ENCODE peak calls at places on chromosomes 11 and 22, in nine cellular contexts. W is GM12865; R is cardiac muscle cell; Y is GM23338; L is CD4-positive, alpha-beta T cell; S is osteocyte; D is cardiac fibroblast; O is endothelial cell; K is GM13977. T is an unnamed sample.

GRCh38 chr11:87092159-87092558 is 54.4 kb downstream of the TMEM135 start:
- DNase-seq in W (no peak), R (no peak), Y (no peak), L (no peak), S (no peak), D (peak), O (no peak), K (no peak), T (no peak)

GRCh38 chr22:40071720-40072119 is 77.0 kb downstream of the FAM83F start:
- DNase-seq in W (no peak), R (no peak), Y (no peak), L (no peak), S (no peak), D (no peak), O (no peak), K (no peak), T (no peak)

GRCh38 chr11:11524436-11525038 is 97.3 kb downstream of the GALNT18 start:
- DNase-seq in W (no peak), R (no peak), Y (no peak), L (no peak), S (no peak), D (no peak), O (no peak), K (no peak), T (no peak)

GRCh38 chr11:87254582-87254981 is 216.8 kb downstream of the TMEM135 start:
- DNase-seq in W (no peak), R (no peak), Y (no peak), L (no peak), S (no peak), D (no peak), O (no peak), K (no peak), T (no peak)

GRCh38 chr11:24496728-24497396 is at the start of gene LUZP2:
- DNase-seq in W (no peak), R (peak), Y (peak), L (no peak), S (peak), D (peak), O (peak), K (no peak), T (no peak)

GRCh38 chr11:10476927-10477689 is 22.0 kb downstream of the AMPD3 start:
- DNase-seq in W (no peak), R (no peak), Y (no peak), L (no peak), S (no peak), D (no peak), O (no peak), K (no peak), T (no peak)

GRCh38 chr22:37804502-37804885 is 3.2 kb upstream of the GCAT start:
- DNase-seq in W (no peak), R (no peak), Y (peak), L (no peak), S (no peak), D (no peak), O (peak), K (no peak), T (no peak)

GRCh38 chr11:96279421-96280290 is 63.3 kb downstream of the MAML2 start:
- DNase-seq in W (no peak), R (no peak), Y (no peak), L (no peak), S (no peak), D (peak), O (no peak), K (no peak), T (no peak)

GRCh38 chr22:43945632-43946390 is 9.4 kb upstream of the SAMM50 start:
- DNase-seq in W (peak), R (peak), Y (peak), L (peak), S (no peak), D (peak), O (peak), K (peak), T (peak)

GRCh38 chr11:129967996-129968395 is 34.6 kb downstream of the PRDM10 start:
- DNase-seq in W (no peak), R (no peak), Y (no peak), L (no peak), S (peak), D (no peak), O (no peak), K (no peak), T (no peak)

GRCh38 chr11:65382804-65383368 is 440 bp upstream of the SLC25A45 start:
- DNase-seq in W (no peak), R (peak), Y (no peak), L (no peak), S (peak), D (no peak), O (no peak), K (no peak), T (no peak)

GRCh38 chr11:108973402-108974119 is 308.7 kb downstream of the DDX10 start:
- DNase-seq in W (no peak), R (no peak), Y (no peak), L (no peak), S (no peak), D (peak), O (no peak), K (no peak), T (no peak)

GRCh38 chr11:119315139-119316016 is 1.6 kb downstream of the MCAM start:
- DNase-seq in W (peak), R (peak), Y (peak), L (peak), S (no peak), D (no peak), O (no peak), K (peak), T (no peak)

GRCh38 chr11:35088226-35088625 is 50.7 kb upstream of the CD44 start:
- DNase-seq in W (no peak), R (no peak), Y (no peak), L (no peak), S (no peak), D (peak), O (no peak), K (no peak), T (no peak)

GRCh38 chr11:61157743-61158142 is 3.5 kb downstream of the VPS37C start:
- DNase-seq in W (peak), R (no peak), Y (peak), L (no peak), S (no peak), D (no peak), O (no peak), K (no peak), T (no peak)

GRCh38 chr11:104033134-104033533 is 3.3 kb upstream of the DDI1 start:
- DNase-seq in W (no peak), R (no peak), Y (no peak), L (no peak), S (no peak), D (peak), O (no peak), K (no peak), T (no peak)

GRCh38 chr11:14248577-14248976 is 110.4 kb downstream of the RRAS2 start:
- DNase-seq in W (peak), R (peak), Y (peak), L (peak), S (no peak), D (no peak), O (peak), K (no peak), T (no peak)

GRCh38 chr11:78420796-78421209 is 3.2 kb upstream of the GAB2 start:
- DNase-seq in W (peak), R (peak), Y (no peak), L (no peak), S (no peak), D (peak), O (no peak), K (peak), T (peak)

GRCh38 chr11:3626250-3626960 is 15.4 kb downstream of the ART5 start:
- DNase-seq in W (no peak), R (no peak), Y (peak), L (no peak), S (no peak), D (no peak), O (no peak), K (no peak), T (no peak)

GRCh38 chr11:45899448-45900174 is 7.5 kb downstream of the FREY1 start:
- DNase-seq in W (peak), R (peak), Y (peak), L (no peak), S (peak), D (peak), O (peak), K (peak), T (peak)

GRCh38 chr11:33463059-33463458 is 205.9 kb downstream of the HIPK3 start:
- DNase-seq in W (no peak), R (no peak), Y (no peak), L (no peak), S (no peak), D (peak), O (no peak), K (no peak), T (no peak)

GRCh38 chr11:117835576-117835975 is 11.0 kb upstream of the FXYD2 start:
- DNase-seq in W (no peak), R (no peak), Y (no peak), L (no peak), S (peak), D (no peak), O (no peak), K (no peak), T (no peak)

GRCh38 chr22:34588893-34589545 is 476.9 kb upstream of the ISX start:
- DNase-seq in W (no peak), R (no peak), Y (peak), L (no peak), S (no peak), D (no peak), O (no peak), K (no peak), T (no peak)

GRCh38 chr11:125670131-125670530 is 10.5 kb downstream of the ACRV1 start:
- DNase-seq in W (no peak), R (no peak), Y (no peak), L (no peak), S (no peak), D (no peak), O (no peak), K (no peak), T (no peak)

GRCh38 chr11:118060879-118061278 is 16.0 kb upstream of the TMPRSS4 start:
- DNase-seq in W (no peak), R (no peak), Y (no peak), L (no peak), S (no peak), D (no peak), O (no peak), K (no peak), T (no peak)

GRCh38 chr11:16097543-16097942 is 258.8 kb downstream of the SOX6 start:
- DNase-seq in W (no peak), R (no peak), Y (no peak), L (no peak), S (no peak), D (no peak), O (no peak), K (no peak), T (no peak)

GRCh38 chr22:33274214-33274828 is 216.1 kb upstream of the SYN3 start:
- DNase-seq in W (peak), R (peak), Y (peak), L (no peak), S (no peak), D (peak), O (peak), K (peak), T (peak)

GRCh38 chr11:66266378-66267038 is 1.9 kb upstream of the RAB1B start:
- DNase-seq in W (no peak), R (no peak), Y (no peak), L (no peak), S (no peak), D (no peak), O (no peak), K (no peak), T (no peak)

GRCh38 chr11:43986327-43986726 is 43.9 kb downstream of the C11orf96 start:
- DNase-seq in W (no peak), R (no peak), Y (no peak), L (no peak), S (no peak), D (no peak), O (no peak), K (no peak), T (no peak)

GRCh38 chr11:15873501-15873900 is 482.8 kb downstream of the SOX6 start:
- DNase-seq in W (no peak), R (no peak), Y (no peak), L (no peak), S (no peak), D (no peak), O (no peak), K (no peak), T (no peak)

GRCh38 chr22:27378994-27379393 is 422.6 kb downstream of the MN1 start:
- DNase-seq in W (no peak), R (no peak), Y (no peak), L (no peak), S (peak), D (no peak), O (no peak), K (no peak), T (no peak)

GRCh38 chr11:44755553-44756505 is 29.1 kb downstream of the TSPAN18 start:
- DNase-seq in W (no peak), R (no peak), Y (no peak), L (no peak), S (no peak), D (peak), O (no peak), K (no peak), T (no peak)

GRCh38 chr11:45024846-45025623 is 74.4 kb upstream of the TP53I11 start:
- DNase-seq in W (no peak), R (no peak), Y (no peak), L (no peak), S (no peak), D (no peak), O (no peak), K (no peak), T (no peak)

GRCh38 chr11:104830080-104830479 is 68.2 kb downstream of the CASP12 start:
- DNase-seq in W (no peak), R (no peak), Y (no peak), L (no peak), S (no peak), D (peak), O (no peak), K (no peak), T (no peak)

GRCh38 chr22:39658367-39658766 is 87.8 kb downstream of the CACNA1I start:
- DNase-seq in W (no peak), R (no peak), Y (no peak), L (peak), S (no peak), D (no peak), O (no peak), K (no peak), T (no peak)

GRCh38 chr22:24178502-24179440 is 2.5 kb upstream of the SUSD2 start:
- DNase-seq in W (peak), R (no peak), Y (peak), L (no peak), S (no peak), D (peak), O (no peak), K (no peak), T (no peak)
- TF ChIP-seq CTCF in W (peak), R (peak), Y (peak), L (peak), S (peak), D (peak), O (peak), K (peak), T (peak)

GRCh38 chr22:45552580-45553332 is 50.1 kb downstream of the FBLN1 start:
- DNase-seq in W (no peak), R (no peak), Y (peak), L (no peak), S (peak), D (peak), O (peak), K (no peak), T (no peak)

GRCh38 chr22:45553333-45554039 is 50.8 kb downstream of the FBLN1 start:
- DNase-seq in W (peak), R (peak), Y (peak), L (no peak), S (peak), D (peak), O (peak), K (peak), T (peak)

GRCh38 chr22:45554861-45555260 is 52.2 kb downstream of the FBLN1 start:
- DNase-seq in W (no peak), R (no peak), Y (no peak), L (no peak), S (no peak), D (no peak), O (no peak), K (no peak), T (no peak)

GRCh38 chr22:45552017-45552411 is 49.3 kb downstream of the FBLN1 start:
- DNase-seq in W (no peak), R (no peak), Y (peak), L (no peak), S (no peak), D (no peak), O (no peak), K (no peak), T (no peak)

GRCh38 chr22:45554040-45554406 is 51.3 kb downstream of the FBLN1 start:
- DNase-seq in W (peak), R (no peak), Y (no peak), L (no peak), S (no peak), D (no peak), O (no peak), K (no peak), T (no peak)
- TF ChIP-seq CTCF in W (no peak), R (no peak), Y (no peak), L (no peak), S (peak), D (no peak), O (peak), K (no peak), T (no peak)

DNA sequence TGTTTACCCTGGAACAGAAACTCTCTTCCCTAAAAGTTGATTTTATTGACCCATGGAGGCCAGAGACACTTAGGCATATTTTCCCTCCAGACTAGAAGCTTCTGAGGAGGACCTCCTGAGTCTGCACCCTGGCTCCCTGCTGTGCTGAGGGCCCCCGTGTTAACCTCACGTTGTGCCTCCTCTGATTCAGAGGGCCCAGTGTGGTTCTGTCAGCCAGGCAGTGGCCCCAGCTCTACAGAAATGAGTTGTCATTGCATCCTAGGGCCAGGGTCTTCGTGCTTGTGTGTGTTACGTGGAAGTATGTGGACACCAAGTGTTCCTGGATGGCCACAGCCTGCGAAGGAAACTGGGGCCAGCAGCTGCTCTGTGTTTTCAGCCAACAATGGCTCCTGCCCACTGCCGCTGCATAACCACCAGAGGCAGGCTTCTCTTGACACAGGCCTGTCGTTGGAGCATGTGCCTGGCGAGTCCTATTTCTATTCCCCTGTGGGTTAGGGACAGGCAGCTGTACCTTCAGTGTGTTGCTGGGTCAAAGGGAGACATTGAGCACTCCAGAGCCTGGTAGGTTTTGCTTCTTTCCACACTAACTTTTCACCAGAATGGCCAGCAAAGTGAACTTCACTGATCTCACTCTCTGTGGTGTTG is 44.5 kb downstream of the MED15 start:
- DNase-seq in W (no peak), R (no peak), Y (no peak), L (no peak), S (no peak), D (peak), O (no peak), K (no peak), T (no peak)
- TF ChIP-seq CTCF in W (no peak), R (no peak), Y (no peak), L (peak), S (peak), D (peak), O (no peak), K (no peak), T (no peak)

GRCh38 chr22:17366830-17367229 is 2.4 kb upstream of the CECR2 start:
- DNase-seq in W (peak), R (peak), Y (peak), L (no peak), S (no peak), D (peak), O (peak), K (peak), T (peak)
- TF ChIP-seq CTCF in W (peak), R (peak), Y (peak), L (no peak), S (no peak), D (peak), O (no peak), K (peak), T (peak)

DNA sequence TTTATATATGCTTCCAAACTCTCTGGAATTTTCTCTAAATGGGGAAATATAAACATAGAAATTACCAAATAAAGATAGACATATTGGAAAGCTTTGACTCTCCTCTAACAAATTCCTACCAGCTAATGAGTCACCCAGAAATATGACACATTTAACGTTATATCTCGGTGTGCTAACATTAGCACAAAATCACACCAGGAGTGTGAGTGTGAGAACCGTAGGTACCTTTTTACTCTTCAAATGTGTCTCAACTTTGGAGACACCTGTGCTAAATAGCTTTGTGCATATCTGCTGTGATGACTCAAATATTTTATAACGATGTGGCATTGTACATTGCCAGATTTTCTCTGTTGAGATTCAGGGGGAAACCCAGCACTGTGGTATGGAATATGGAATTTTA is 714.4 kb downstream of the METTL15 start:
- DNase-seq in W (no peak), R (no peak), Y (no peak), L (no peak), S (no peak), D (peak), O (no peak), K (no peak), T (no peak)
- TF ChIP-seq CTCF in W (no peak), R (no peak), Y (no peak), L (no peak), S (no peak), D (no peak), O (no peak), K (no peak), T (no peak)

GRCh38 chr22:25403752-25404471 is 160.6 kb upstream of the GRK3 start:
- DNase-seq in W (peak), R (peak), Y (peak), L (no peak), S (no peak), D (peak), O (no peak), K (peak), T (peak)
- TF ChIP-seq CTCF in W (no peak), R (no peak), Y (no peak), L (no peak), S (no peak), D (no peak), O (no peak), K (no peak), T (no peak)

DNA sequence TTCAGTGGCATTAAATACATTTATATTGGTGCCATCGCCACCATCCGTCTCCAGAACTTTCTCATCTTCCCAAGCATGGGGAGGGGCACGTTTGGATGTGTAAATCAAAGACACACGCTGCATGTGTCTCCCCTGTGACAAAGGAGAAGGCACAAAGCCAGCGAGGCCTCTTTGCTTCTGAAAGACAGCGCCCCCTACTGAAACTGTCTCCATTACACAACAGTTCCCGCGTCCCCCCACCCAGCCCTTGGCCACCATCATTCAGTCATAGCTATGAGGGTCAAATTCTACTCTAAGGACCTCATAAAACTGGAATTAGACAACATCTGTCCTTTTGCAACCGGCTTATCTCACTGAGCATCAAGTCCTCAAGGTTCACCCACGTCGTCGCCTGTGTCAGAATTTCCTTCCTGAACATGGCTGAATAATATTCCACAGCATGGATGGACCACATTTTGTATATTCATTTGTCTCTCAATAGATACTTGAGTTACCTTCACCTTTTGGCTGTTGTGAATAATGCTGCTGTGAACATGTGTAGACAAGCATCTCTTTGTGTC is 64.8 kb downstream of the IGF2 start:
- DNase-seq in W (no peak), R (peak), Y (peak), L (no peak), S (no peak), D (no peak), O (no peak), K (no peak), T (peak)
- TF ChIP-seq CTCF in W (peak), R (peak), Y (peak), L (no peak), S (peak), D (peak), O (peak), K (peak), T (no peak)

GRCh38 chr11:68724293-68724692 is 27.0 kb downstream of the TESMIN start:
- DNase-seq in W (no peak), R (no peak), Y (no peak), L (no peak), S (no peak), D (no peak), O (no peak), K (no peak), T (no peak)

GRCh38 chr11:68722143-68722542 is 29.2 kb downstream of the TESMIN start:
- DNase-seq in W (no peak), R (no peak), Y (no peak), L (no peak), S (no peak), D (no peak), O (no peak), K (no peak), T (no peak)

GRCh38 chr11:68727783-68728182 is 23.5 kb downstream of the TESMIN start:
- DNase-seq in W (no peak), R (no peak), Y (no peak), L (no peak), S (no peak), D (peak), O (no peak), K (no peak), T (no peak)
- TF ChIP-seq CTCF in W (no peak), R (no peak), Y (peak), L (no peak), S (peak), D (no peak), O (no peak), K (no peak), T (no peak)

GRCh38 chr11:68610452-68611116 is 73.8 kb upstream of the GAL start:
- DNase-seq in W (no peak), R (no peak), Y (peak), L (no peak), S (peak), D (peak), O (no peak), K (no peak), T (no peak)
- TF ChIP-seq CTCF in W (no peak), R (peak), Y (peak), L (no peak), S (peak), D (peak), O (no peak), K (no peak), T (peak)